ENCODE peak calls at places on chromosomes 4 and X, in four cellular contexts. M is lung; R is CD8-positive, alpha-beta T cell; Y is aorta. Z is an unnamed sample. For H3K4me1, the result is how much of the 10 kb centered on the place peaks cover.

GRCh38 chrX:134544614-134545255 is 84.8 kb downstream of the HPRT1 start:
- DNase-seq in M (no peak), R (no peak), Y (no peak), Z (peak)

GRCh38 chr4:175109933-175110332 is 191.8 kb downstream of the ADAM29 start:
- DNase-seq in M (no peak), R (no peak), Y (no peak), Z (no peak)

GRCh38 chrX:151177141-151178027 is 1.0 kb downstream of the GPR50 start:
- DNase-seq in M (no peak), R (no peak), Y (no peak), Z (peak)

GRCh38 chr4:2536193-2537010 is at the start of gene FAM193A:
- DNase-seq in M (peak), R (peak), Y (peak), Z (peak)

GRCh38 chr4:10061650-10062415 is 40.5 kb upstream of the SLC2A9 start:
- DNase-seq in M (no peak), R (no peak), Y (no peak), Z (no peak)

GRCh38 chr4:6287017-6287788 is 17.6 kb downstream of the WFS1 start:
- DNase-seq in M (no peak), R (no peak), Y (no peak), Z (no peak)

GRCh38 chr4:2958446-2958845 is 4.8 kb downstream of the NOP14 start:
- DNase-seq in M (no peak), R (no peak), Y (no peak), Z (no peak)

GRCh38 chr4:144644368-144645101 is 1.4 kb upstream of the HHIP start:
- DNase-seq in M (no peak), R (no peak), Y (no peak), Z (no peak)

GRCh38 chr4:173943547-173943946 is 339.9 kb downstream of the FBXO8 start:
- DNase-seq in M (no peak), R (no peak), Y (no peak), Z (no peak)

GRCh38 chrX:154460326-154460725 is 2.2 kb downstream of the PLXNA3 start:
- DNase-seq in M (no peak), R (no peak), Y (no peak), Z (no peak)

GRCh38 chr4:150006197-150006596 is 72.0 kb upstream of the DCLK2 start:
- DNase-seq in M (no peak), R (no peak), Y (no peak), Z (no peak)

GRCh38 chrX:78708830-78709229 is 38.7 kb upstream of the LPAR4 start:
- DNase-seq in M (no peak), R (no peak), Y (no peak), Z (no peak)

GRCh38 chr4:125750827-125751466 is 436.2 kb downstream of the FAT4 start:
- DNase-seq in M (no peak), R (no peak), Y (no peak), Z (peak)

GRCh38 chrX:37420179-37420578 is 71.0 kb downstream of the PRRG1 start:
- DNase-seq in M (no peak), R (no peak), Y (no peak), Z (no peak)

GRCh38 chr4:110196871-110197420 is 1.5 kb downstream of the ELOVL6 start:
- DNase-seq in M (no peak), R (peak), Y (peak), Z (no peak)

GRCh38 chr4:8185930-8186329 is 13.2 kb upstream of the SH3TC1 start:
- DNase-seq in M (no peak), R (no peak), Y (no peak), Z (no peak)

GRCh38 chrX:120260369-120260768 is 9.8 kb downstream of the ZBTB33 start:
- DNase-seq in M (no peak), R (no peak), Y (no peak), Z (no peak)

GRCh38 chr4:113781439-113782040 is 20.0 kb upstream of the CAMK2D start:
- DNase-seq in M (no peak), R (no peak), Y (no peak), Z (no peak)

GRCh38 chr4:38663021-38663800 is 788 bp upstream of the KLF3 start:
- DNase-seq in M (no peak), R (no peak), Y (no peak), Z (no peak)

GRCh38 chrX:53716328-53717088 is 30.0 kb upstream of the HUWE1 start:
- DNase-seq in M (no peak), R (peak), Y (no peak), Z (no peak)

GRCh38 chrX:70664726-70665125 is 220.1 kb downstream of the DLG3 start:
- DNase-seq in M (no peak), R (no peak), Y (no peak), Z (no peak)

GRCh38 chrX:135421932-135422809 is at the start of gene SMIM10L2A:
- DNase-seq in M (no peak), R (no peak), Y (peak), Z (no peak)

GRCh38 chr4:180665994-180666818 is 1577.0 kb upstream of the TENM3 start:
- DNase-seq in M (no peak), R (no peak), Y (no peak), Z (no peak)

GRCh38 chr4:151418385-151418784 is 9.4 kb downstream of the FHIP1A start:
- DNase-seq in M (no peak), R (no peak), Y (no peak), Z (no peak)

GRCh38 chrX:40552768-40553167 is 28.0 kb upstream of the ATP6AP2 start:
- DNase-seq in M (no peak), R (no peak), Y (no peak), Z (no peak)

GRCh38 chr4:105434940-105435339 is 38.9 kb downstream of the PPA2 start:
- DNase-seq in M (no peak), R (no peak), Y (no peak), Z (no peak)

GRCh38 chr4:168098257-168098717 is 6.0 kb downstream of the ANXA10 start:
- DNase-seq in M (no peak), R (no peak), Y (no peak), Z (no peak)

GRCh38 chr4:86338521-86338920 is 21.3 kb downstream of the MAPK10 start:
- DNase-seq in M (no peak), R (no peak), Y (no peak), Z (no peak)

GRCh38 chr4:184267673-184268573 is 50.2 kb upstream of the ENPP6 start:
- DNase-seq in M (peak), R (peak), Y (peak), Z (no peak)

GRCh38 chr4:99856166-99856565 is 38.1 kb downstream of the LAMTOR3 start:
- DNase-seq in M (no peak), R (no peak), Y (no peak), Z (no peak)

GRCh38 chr4:41757521-41758156 is 9.1 kb upstream of the PHOX2B start:
- DNase-seq in M (no peak), R (no peak), Y (no peak), Z (no peak)

GRCh38 chr4:5724377-5724776 is 13.4 kb downstream of the EVC start:
- DNase-seq in M (no peak), R (no peak), Y (no peak), Z (no peak)

DNA sequence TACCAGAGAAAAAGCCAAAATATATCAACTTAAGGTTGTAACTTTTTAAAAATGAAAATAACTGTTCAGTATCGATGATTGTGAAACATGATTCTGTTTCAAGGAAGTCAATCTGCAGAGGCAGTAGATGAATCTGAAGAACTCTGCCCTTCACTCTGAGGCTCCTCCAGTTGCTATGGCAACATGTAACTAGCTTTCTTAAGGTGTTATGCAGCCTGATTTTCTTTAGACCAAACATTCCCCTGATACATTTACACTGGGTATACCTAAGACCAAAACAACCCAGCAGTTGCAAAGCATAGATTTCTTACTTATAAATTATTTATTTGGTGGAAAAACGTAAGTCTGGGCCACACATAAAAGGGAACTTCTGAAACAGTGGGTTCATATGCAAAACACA is 133.6 kb upstream of the RASGEF1B start:
- DNase-seq in M (no peak), R (no peak), Y (no peak), Z (no peak)
- H3K4me3 ChIP-seq in M (no peak), R (no peak), Y (no peak), Z (no peak)

GRCh38 chr4:122842392-122842791 is 15.8 kb downstream of the FGF2 start:
- DNase-seq in M (no peak), R (no peak), Y (no peak), Z (no peak)
- H3K4me1 ChIP-seq in M (under half), R (under half), Y (under half), Z (under half)

GRCh38 chr4:137425281-137425680 is 107.0 kb downstream of the PCDH18 start:
- DNase-seq in M (no peak), R (no peak), Y (no peak), Z (no peak)
- H3K27ac ChIP-seq in M (no peak), R (no peak), Y (no peak), Z (no peak)

DNA sequence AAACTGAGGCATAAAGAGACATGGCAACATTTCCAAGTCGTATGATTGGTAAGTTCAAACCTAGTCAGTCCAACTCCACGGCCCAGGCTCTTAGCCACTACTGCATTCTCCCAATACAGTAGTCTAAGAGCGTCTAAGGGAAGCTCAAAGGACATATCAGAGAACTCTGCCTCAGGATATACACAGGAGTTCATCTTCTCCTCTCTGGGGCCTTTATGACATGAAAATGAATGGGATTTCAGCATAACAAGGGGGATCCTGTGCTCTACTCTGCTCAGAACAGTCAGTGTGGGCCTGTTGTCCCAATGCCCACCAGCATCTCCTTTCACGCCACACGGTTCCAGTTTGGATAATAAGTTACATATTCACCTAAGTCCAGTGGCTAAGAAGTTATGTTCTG is 4.2 kb downstream of the GASK1B start:
- DNase-seq in M (no peak), R (no peak), Y (no peak), Z (no peak)
- H3K4me3 ChIP-seq in M (no peak), R (no peak), Y (peak), Z (peak)

DNA sequence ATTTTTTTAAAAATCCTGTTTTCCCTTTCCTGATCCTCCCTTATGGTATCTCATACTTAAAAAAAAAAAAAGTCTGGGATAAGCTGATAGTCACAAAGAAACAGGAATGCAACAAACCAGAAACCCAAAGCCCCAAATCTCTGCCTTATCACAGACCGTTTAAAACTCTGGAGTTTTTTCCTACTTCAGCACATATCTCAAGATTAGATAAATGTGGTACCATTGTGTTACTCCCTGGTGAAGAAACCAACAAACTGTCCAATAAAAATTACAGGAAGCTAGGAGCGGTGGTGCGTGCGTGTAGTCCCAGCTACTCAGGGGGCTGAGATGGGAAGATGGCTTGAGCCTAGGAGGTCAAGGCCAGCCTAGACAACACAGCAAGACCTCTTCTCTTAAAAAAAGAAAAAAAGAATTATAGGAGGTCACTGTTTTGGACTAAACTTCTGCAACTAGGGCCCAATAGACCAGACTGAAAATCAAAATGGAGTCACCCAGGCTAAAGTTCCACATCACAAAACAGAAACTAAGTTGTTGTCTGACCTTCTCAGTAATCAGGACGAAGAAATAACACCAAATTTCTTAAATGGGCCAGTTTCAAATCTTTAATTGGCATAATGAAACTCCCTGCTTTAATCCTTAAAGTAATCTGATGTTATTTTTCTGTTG is 51.9 kb downstream of the RBM47 start:
- DNase-seq in M (no peak), R (no peak), Y (no peak), Z (no peak)
- H3K4me1 ChIP-seq in M (under half), R (under half), Y (under half), Z (under half)

GRCh38 chr4:83390965-83391364 is 56.3 kb upstream of the HPSE start:
- DNase-seq in M (no peak), R (no peak), Y (no peak), Z (no peak)

GRCh38 chr4:83389037-83389755 is 54.5 kb upstream of the HPSE start:
- DNase-seq in M (no peak), R (no peak), Y (no peak), Z (no peak)

GRCh38 chr4:83389756-83390505 is 55.3 kb upstream of the HPSE start:
- DNase-seq in M (no peak), R (no peak), Y (no peak), Z (no peak)

GRCh38 chr4:83387922-83388676 is 53.5 kb upstream of the HPSE start:
- DNase-seq in M (no peak), R (no peak), Y (no peak), Z (no peak)

DNA sequence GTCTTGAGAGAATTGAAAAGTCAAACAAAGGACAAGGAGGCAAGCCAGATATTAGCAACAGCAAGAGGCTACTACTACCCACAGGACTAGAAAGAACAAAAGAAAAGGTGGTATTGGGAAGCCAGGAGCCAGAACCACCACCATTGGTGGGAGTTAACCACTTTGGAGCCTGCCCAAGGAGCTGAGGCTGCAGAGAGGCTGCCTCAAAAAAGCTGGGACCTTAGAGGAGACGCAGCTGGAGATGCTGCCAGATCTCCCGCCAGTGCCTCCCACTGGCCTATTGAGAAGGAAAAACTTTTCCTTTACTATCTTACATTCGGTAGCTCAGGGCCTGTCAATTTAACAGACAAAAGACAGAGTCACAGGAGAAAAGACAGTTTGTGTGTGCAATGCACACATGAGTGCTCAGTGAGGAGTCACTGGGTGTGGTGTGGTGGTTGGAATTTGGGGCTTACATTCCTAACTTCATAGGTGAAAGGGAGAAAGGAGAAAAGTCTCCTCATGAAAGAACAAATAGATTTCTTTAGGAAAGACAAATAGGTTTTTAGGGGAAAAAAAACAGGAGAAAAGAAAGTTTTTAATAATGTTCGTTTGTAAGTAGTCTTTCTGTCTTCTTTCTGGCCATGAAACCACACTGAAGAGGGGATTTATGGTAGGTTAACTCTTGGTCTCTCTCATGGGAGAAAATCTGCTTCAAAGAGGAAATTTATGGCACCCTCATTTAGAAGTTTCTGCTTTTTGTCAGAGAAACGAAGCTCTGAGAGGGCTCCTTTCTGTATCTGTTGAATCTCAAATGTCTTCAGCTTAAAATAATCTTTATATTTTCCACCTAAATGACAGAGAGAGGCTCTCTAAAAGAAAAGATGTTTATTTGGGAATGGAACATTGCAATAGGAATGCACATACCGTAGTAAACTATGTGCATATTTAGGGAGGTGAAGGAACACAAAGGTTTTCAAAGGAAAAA is 52.6 kb upstream of the HPSE start:
- DNase-seq in M (no peak), R (no peak), Y (no peak), Z (no peak)
- H3K27ac ChIP-seq in M (no peak), R (no peak), Y (no peak), Z (no peak)

GRCh38 chr4:74543247-74543670 is 98.3 kb downstream of the AREG start:
- DNase-seq in M (no peak), R (no peak), Y (no peak), Z (no peak)
- H3K4me3 ChIP-seq in M (no peak), R (no peak), Y (no peak), Z (no peak)

GRCh38 chr4:139524062-139524631 is 31.9 kb downstream of the SETD7 start:
- DNase-seq in M (no peak), R (no peak), Y (no peak), Z (no peak)
- H3K4me1 ChIP-seq in M (under half), R (under half), Y (under half), Z (under half)

Z was measured in right cardiac atrium.